ENCODE peak calls at places on chromosomes 13 and 19, in five cellular contexts. Y is GM12865, O is HepG2, Q is tibial artery, J is colonic mucosa. C is an unnamed sample.

GRCh38 chr19:18913466-18913865 is 5.7 kb downstream of the COPE start:
- DNase-seq in Q (no peak), O (no peak), J (no peak), Y (no peak), C (no peak)

GRCh38 chr19:42132030-42132628 is at the start of gene POU2F2:
- DNase-seq in Y (peak), O (no peak), J (peak), Q (peak), C (peak)

GRCh38 chr13:113110048-113110851 is 4.7 kb downstream of the F7 start:
- DNase-seq in J (no peak), Q (no peak), Y (no peak), O (no peak), C (no peak)

GRCh38 chr13:87754097-87754496 is 82.9 kb downstream of the SLITRK5 start:
- DNase-seq in Q (no peak), Y (no peak), O (no peak), J (no peak), C (no peak)

GRCh38 chr13:33454844-33455256 is 169.3 kb upstream of the STARD13 start:
- DNase-seq in Q (no peak), J (no peak), O (no peak), Y (no peak), C (no peak)

GRCh38 chr13:48110930-48111721 is 16.2 kb upstream of the MED4 start:
- DNase-seq in Q (no peak), J (no peak), O (peak), Y (no peak), C (no peak)

GRCh38 chr19:3001235-3001800 is 24.0 kb downstream of the TLE6 start:
- DNase-seq in O (no peak), J (no peak), Y (no peak), Q (no peak), C (no peak)

GRCh38 chr19:47047931-47048399 is 459 bp downstream of the TMEM160 start:
- DNase-seq in Q (peak), J (peak), Y (peak), O (peak), C (peak)

GRCh38 chr19:38134538-38135149 is 89.4 kb downstream of the DPF1 start:
- DNase-seq in Q (no peak), Y (peak), O (peak), J (peak), C (peak)

GRCh38 chr19:291561-292280 is 518 bp upstream of the PLPP2 start:
- DNase-seq in Y (no peak), J (peak), O (no peak), Q (no peak), C (peak)

GRCh38 chr19:485583-486236 is 10.6 kb upstream of the MADCAM1 start:
- DNase-seq in Y (no peak), J (no peak), Q (peak), O (peak), C (no peak)

DNA sequence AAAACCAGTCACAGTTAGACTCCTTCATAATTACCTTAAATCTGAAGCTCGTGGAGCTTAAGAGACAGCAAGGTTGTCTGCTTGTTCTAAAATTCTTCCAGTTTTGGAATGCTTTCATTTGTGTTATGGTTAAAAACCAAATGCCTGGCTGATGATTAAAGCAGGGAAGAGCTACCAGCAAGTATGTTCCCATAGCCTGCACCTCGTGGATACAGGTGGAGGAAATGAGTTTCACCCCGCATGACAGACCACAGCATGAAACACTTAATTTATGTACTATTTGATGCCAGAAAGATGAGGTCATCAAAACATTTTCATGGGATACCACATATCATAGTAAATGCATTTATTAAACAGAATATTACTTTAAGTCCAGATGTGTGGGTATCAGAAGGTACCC is 416 bp upstream of the DOCK9 start:
- DNase-seq in J (no peak), Y (no peak), Q (no peak), O (no peak), C (no peak)
- H3K4me3 ChIP-seq in J (peak), Y (no peak), Q (peak), O (no peak), C (peak)

GRCh38 chr13:114119196-114119595 is 13.2 kb downstream of the RASA3 start:
- DNase-seq in O (peak), J (no peak), Q (no peak), Y (no peak), C (no peak)

GRCh38 chr13:114118763-114119123 is 13.7 kb downstream of the RASA3 start:
- DNase-seq in Q (no peak), J (no peak), Y (no peak), O (no peak), C (no peak)

GRCh38 chr13:114122591-114123211 is 9.7 kb downstream of the RASA3 start:
- DNase-seq in J (no peak), Q (no peak), O (no peak), Y (no peak), C (no peak)

GRCh38 chr13:114121496-114122466 is 10.6 kb downstream of the RASA3 start:
- DNase-seq in O (no peak), Y (no peak), Q (no peak), J (no peak), C (no peak)

DNA sequence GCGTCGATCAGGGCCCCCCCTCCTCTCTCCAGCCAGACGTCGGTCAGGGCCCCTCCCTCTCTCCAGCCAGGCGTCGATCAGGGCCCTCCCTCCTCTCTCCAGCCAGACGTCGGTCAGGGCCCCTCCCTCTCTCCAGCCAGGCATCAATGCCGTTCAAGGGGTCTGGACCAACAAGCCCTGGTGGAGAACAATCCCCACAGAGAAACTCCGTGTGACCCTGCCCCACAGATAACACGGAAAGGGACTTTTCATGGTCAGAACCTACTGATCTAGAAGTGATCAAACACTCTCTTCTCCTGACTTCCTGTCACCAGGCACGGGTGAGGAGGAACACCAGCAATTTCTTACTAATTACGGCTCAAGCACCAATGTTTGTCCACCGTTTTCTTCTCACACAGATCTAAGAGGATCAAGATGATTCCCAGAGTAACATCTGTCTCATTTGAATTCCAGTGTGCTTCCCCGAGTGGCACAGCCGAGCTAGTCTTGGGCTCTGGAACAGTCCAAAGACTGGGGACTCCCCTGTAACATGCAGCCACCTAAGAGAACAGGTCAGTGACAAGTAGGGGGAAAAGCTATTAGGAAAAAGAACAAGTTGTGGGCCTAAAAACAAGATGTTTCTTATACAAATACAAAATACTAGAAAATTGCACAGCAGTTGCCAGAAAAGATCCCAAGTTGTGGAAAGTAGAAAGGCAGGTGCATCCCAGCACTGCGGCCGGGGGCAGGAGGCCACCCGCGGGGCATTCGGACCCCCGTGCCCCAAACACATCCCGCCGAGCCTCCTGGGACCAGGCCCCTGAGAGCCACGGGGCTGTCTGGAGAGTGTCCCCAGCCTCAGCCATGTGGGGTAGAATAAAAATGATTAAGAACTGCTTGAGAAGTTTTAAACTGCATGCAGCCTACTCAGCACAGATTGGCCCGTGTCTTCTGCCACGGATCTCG is 11.7 kb downstream of the RASA3 start:
- DNase-seq in O (no peak), Y (no peak), J (no peak), Q (no peak), C (no peak)
- H3K4me3 ChIP-seq in O (no peak), Y (no peak), J (no peak), Q (no peak), C (no peak)

DNA sequence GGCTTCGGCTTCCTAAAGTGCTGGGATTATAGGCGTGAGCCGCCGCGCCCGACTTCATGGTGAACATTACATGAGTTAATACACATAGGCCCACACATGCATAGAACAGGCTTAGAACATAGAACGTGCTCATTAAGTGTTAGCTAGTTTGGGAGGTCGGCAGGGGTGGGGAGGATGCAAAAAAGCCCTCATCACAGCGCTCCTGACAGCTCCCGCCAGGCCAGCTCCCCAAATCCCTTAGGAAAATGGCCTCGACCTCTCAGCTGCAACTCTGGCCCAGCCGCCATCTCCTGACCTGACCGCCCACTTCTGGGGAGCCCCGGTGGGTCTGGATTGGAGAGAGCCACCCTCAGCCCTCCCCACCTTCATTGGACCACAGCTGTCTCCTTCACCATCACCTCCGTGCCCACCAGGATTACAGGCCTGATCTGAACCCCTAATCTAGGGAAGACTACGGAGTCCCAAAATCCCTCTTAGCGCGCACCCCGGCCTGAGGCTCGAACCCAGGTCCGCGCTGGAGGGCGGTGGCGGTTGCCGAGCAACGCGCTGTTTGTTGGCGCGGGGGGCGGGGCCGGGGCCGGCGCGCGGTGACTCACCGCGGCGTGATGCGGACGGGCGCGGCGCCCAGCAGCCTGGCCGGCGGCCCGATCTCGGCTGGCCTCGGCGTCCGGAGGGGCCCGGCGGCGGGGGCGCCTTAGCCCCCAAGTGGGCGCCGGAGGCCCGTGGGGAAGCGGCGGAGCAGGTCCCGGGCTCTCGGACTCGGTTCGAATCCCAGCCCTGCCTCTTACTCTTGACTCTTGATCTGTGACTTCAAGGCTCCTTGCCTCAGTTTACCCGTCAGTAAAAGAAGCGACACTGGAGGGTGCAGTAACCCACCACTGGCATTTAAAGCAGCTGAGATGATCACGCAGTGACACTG is 26.7 kb upstream of the NANOS3 start:
- DNase-seq in O (peak), J (peak), Y (peak), Q (peak), C (peak)
- H3K4me3 ChIP-seq in O (peak), J (peak), Y (no peak), Q (peak), C (peak)

GRCh38 chr19:55340784-55341147 is 1.1 kb downstream of the KMT5C start:
- DNase-seq in J (peak), Y (no peak), Q (no peak), O (no peak), C (no peak)

GRCh38 chr19:55342044-55342531 is 2.4 kb downstream of the KMT5C start:
- DNase-seq in Y (no peak), J (no peak), Q (no peak), O (no peak), C (no peak)

GRCh38 chr19:55339225-55340143 is at the start of gene KMT5C:
- DNase-seq in Q (peak), O (peak), J (peak), Y (peak), C (peak)

GRCh38 chr19:55340144-55340783 is 588 bp downstream of the KMT5C start:
- DNase-seq in J (peak), Q (no peak), Y (peak), O (no peak), C (no peak)

DNA sequence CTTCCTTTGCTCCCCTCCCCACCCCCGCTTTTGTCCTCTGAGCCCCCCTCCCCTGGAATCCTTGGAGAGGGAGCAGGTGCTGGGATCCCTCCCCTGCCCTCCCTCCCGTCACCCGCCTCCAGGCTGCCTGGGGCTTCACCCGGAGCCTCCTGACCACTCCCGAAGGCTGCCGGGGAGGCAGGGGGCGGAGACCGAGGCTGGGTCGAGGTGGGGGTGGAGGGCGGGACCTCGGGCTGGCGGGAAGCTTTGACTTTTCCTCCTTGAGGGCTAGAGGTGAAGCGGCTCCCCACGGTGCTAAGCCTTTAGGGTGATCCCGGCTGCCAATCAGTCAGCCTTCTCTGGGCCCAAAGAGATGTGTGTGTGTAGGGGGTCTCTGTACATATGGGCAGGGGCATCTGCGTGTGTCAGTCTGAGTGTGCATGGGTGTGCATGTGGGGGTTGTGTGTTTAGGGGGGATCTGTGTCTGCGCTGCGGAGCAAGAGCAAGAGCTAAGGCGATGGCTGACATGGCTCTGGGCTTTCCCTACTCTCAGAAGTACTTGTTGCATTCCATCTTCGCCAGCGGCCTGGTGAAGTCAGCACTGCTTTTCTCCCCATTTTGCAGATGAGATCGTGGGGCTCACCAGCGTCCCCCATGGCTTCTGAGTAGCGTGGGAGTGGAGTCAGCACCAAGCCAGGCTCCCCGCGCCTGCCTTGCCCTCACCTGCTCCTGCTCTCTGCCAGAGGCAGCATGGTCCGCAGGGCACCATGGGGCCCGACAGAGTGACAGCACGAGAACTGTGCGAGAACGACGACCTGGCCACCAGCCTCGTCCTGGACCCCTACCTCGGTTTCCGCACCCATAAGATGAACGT is 1.7 kb downstream of the KMT5C start:
- DNase-seq in J (peak), O (peak), Q (peak), Y (peak), C (peak)
- H3K4me3 ChIP-seq in J (peak), O (peak), Q (peak), Y (peak), C (peak)

DNA sequence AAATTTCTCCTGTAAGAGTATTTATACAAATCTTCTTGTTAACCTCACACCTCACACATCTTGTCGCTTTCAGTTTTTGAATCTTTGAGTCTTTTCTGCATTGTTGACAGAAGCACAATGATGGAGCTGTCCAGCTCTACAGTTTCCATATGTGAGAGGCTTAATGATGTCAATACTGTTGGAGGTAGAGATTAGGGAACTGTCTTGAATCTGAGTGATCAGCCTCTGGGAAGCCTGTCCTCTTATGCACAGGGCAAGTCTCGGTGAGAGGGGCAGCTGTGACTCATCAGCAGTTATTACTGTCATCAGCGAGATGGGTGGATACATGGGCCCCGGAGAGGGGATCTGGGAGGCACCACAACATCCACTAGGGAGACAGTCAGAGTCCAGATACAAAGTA is 4.6 kb upstream of the ITGBL1 start:
- DNase-seq in Y (no peak), O (no peak), Q (no peak), J (no peak), C (no peak)
- H3K4me3 ChIP-seq in Y (no peak), O (no peak), Q (no peak), J (no peak), C (no peak)

C was measured in stomach.